ENCODE peak calls at places on chromosomes 13 and 19, in eight cellular contexts. P is effector memory CD4-positive, alpha-beta T cell; N is stimulated activated CD8-positive, alpha-beta memory T cell treated with anti-CD3 and anti-CD28 coated beads, Interleukin-7, amount 100 ng/mL, for 48 hours; A is SW480; V is activated CD4-positive, alpha-beta T cell treated with anti-CD3 and anti-CD28 coated beads, Interleukin-2, amount 50 U/mL, for 24 hours; B is stimulated activated CD4-positive, alpha-beta T cell treated with anti-CD3 and anti-CD28 coated beads, TNF-alpha, amount 100 ng/mL, for 48 hours; S is activated CD4-positive, CD25-positive, alpha-beta regulatory T cell treated with anti-CD3 and anti-CD28 coated beads, Interleukin-2, amount 50 U/mL, for 16 hours; K is activated CD8-positive, alpha-beta memory T cell treated with anti-CD3 and anti-CD28 coated beads for 1 hour. G is an unnamed sample.

GRCh38 chr13:33494596-33495214 is 209.2 kb upstream of the STARD13 start:
- DNase-seq in S (no peak), A (peak), K (no peak), N (no peak), P (no peak), V (no peak), B (no peak), G (no peak)

GRCh38 chr19:46674416-46675178 is 13.6 kb upstream of the DACT3 start:
- DNase-seq in N (no peak), S (no peak), P (no peak), K (no peak), A (peak), B (no peak), V (no peak), G (peak)

GRCh38 chr13:114235697-114236096 is 1.0 kb downstream of the CDC16 start:
- DNase-seq in A (no peak), V (no peak), S (no peak), B (no peak), N (no peak), K (no peak), P (no peak), G (peak)

GRCh38 chr19:48506138-48506733 is 5.4 kb downstream of the LMTK3 start:
- DNase-seq in P (no peak), B (no peak), A (peak), N (no peak), S (no peak), K (no peak), V (no peak), G (peak)

GRCh38 chr19:31263317-31263716 is 85.9 kb downstream of the TSHZ3 start:
- DNase-seq in A (no peak), S (no peak), N (no peak), K (no peak), P (no peak), V (no peak), B (no peak), G (no peak)

GRCh38 chr19:16420781-16421386 is 50.9 kb downstream of the EPS15L1 start:
- DNase-seq in V (no peak), N (no peak), P (no peak), S (no peak), K (no peak), B (no peak), A (no peak), G (no peak)

GRCh38 chr13:84961023-84961422 is 838.2 kb downstream of the SLITRK6 start:
- DNase-seq in P (no peak), V (no peak), B (no peak), A (no peak), K (no peak), N (no peak), S (no peak), G (no peak)

GRCh38 chr13:74825949-74826246 is 656.1 kb downstream of the TBC1D4 start:
- DNase-seq in K (no peak), B (no peak), V (no peak), N (no peak), S (no peak), A (no peak), P (no peak), G (no peak)

GRCh38 chr13:22757530-22758120 is 423.2 kb upstream of the SGCG start:
- DNase-seq in V (no peak), N (no peak), B (no peak), S (no peak), P (no peak), K (no peak), A (peak), G (peak)

GRCh38 chr19:23884363-23884762 is 30.3 kb upstream of the ZNF726 start:
- DNase-seq in N (no peak), K (no peak), P (no peak), S (no peak), A (no peak), B (no peak), V (no peak), G (no peak)

GRCh38 chr19:8185343-8186068 is 23.7 kb upstream of the CERS4 start:
- DNase-seq in V (no peak), N (no peak), K (no peak), P (no peak), A (no peak), B (no peak), S (no peak), G (no peak)

GRCh38 chr19:40143612-40144011 is 47.6 kb upstream of the MAP3K10 start:
- DNase-seq in K (no peak), P (no peak), B (no peak), A (no peak), S (no peak), V (no peak), N (peak), G (no peak)

GRCh38 chr13:111114362-111115050 is 604 bp upstream of the ARHGEF7 start:
- DNase-seq in A (peak), S (no peak), P (no peak), V (no peak), K (no peak), B (no peak), N (no peak), G (no peak)

GRCh38 chr19:39021063-39021462 is 11.3 kb downstream of the FBXO27 start:
- DNase-seq in N (no peak), K (no peak), P (no peak), B (no peak), V (no peak), A (no peak), S (no peak), G (no peak)

GRCh38 chr19:11013771-11014170 is 52.9 kb downstream of the SMARCA4 start:
- DNase-seq in N (no peak), K (no peak), V (no peak), P (no peak), A (no peak), S (no peak), B (no peak), G (no peak)

GRCh38 chr13:90154311-90154960 is 1193.1 kb upstream of the MIR17HG start:
- DNase-seq in P (no peak), S (no peak), K (no peak), V (no peak), N (no peak), A (no peak), B (no peak), G (no peak)

GRCh38 chr13:59691501-59692066 is 472.1 kb downstream of the DIAPH3 start:
- DNase-seq in P (no peak), V (no peak), B (no peak), N (no peak), A (no peak), S (no peak), K (no peak), G (no peak)

GRCh38 chr13:95185851-95186250 is 115.4 kb downstream of the ABCC4 start:
- DNase-seq in K (no peak), A (no peak), P (peak), S (peak), N (no peak), V (peak), B (no peak), G (no peak)

GRCh38 chr19:3979674-3980352 is 5.5 kb downstream of the EEF2 start:
- DNase-seq in B (no peak), A (no peak), V (no peak), N (no peak), S (no peak), K (no peak), P (no peak), G (no peak)

GRCh38 chr13:75178436-75178835 is 303.5 kb downstream of the TBC1D4 start:
- DNase-seq in K (no peak), S (no peak), A (no peak), B (no peak), V (no peak), P (no peak), N (no peak), G (no peak)

GRCh38 chr19:36417752-36418286 is 625 bp downstream of the ZFP82 start:
- DNase-seq in K (no peak), A (no peak), B (no peak), S (no peak), V (no peak), N (no peak), P (no peak), G (no peak)

GRCh38 chr13:47085346-47085745 is 188.5 kb upstream of the HTR2A start:
- DNase-seq in N (no peak), S (no peak), A (no peak), V (no peak), K (no peak), B (no peak), P (no peak), G (no peak)

GRCh38 chr13:98267080-98267912 is 90.2 kb upstream of the RNF113B start:
- DNase-seq in K (no peak), N (no peak), P (no peak), A (no peak), B (no peak), S (no peak), V (no peak), G (peak)

GRCh38 chr19:18202759-18203407 is 959 bp downstream of the RAB3A start:
- DNase-seq in S (no peak), A (no peak), N (no peak), K (no peak), V (no peak), P (no peak), B (no peak), G (peak)

GRCh38 chr19:4414144-4414799 is 11.8 kb downstream of the CHAF1A start:
- DNase-seq in A (no peak), P (no peak), S (no peak), V (no peak), K (no peak), N (no peak), B (no peak), G (no peak)

GRCh38 chr13:100734194-100734720 is 59.7 kb upstream of the TMTC4 start:
- DNase-seq in B (no peak), V (no peak), A (no peak), P (no peak), K (no peak), N (no peak), S (no peak), G (no peak)

GRCh38 chr13:94009696-94010095 is 469.8 kb downstream of the DCT start:
- DNase-seq in K (no peak), S (no peak), V (no peak), B (no peak), A (no peak), P (no peak), N (no peak), G (no peak)

GRCh38 chr19:55241143-55241934 is 12.8 kb upstream of the TMEM86B start:
- DNase-seq in S (no peak), N (no peak), P (no peak), K (no peak), B (no peak), A (no peak), V (no peak), G (peak)

GRCh38 chr19:5805465-5806132 is 732 bp downstream of the NRTN start:
- DNase-seq in K (no peak), P (peak), V (peak), N (peak), A (peak), S (peak), B (peak), G (peak)

GRCh38 chr19:13060233-13060963 is 42.3 kb downstream of the LYL1 start:
- DNase-seq in P (no peak), A (peak), S (no peak), N (no peak), B (no peak), K (no peak), V (no peak), G (peak)

GRCh38 chr13:94160875-94161274 is 318.6 kb downstream of the DCT start:
- DNase-seq in B (no peak), A (no peak), K (no peak), N (no peak), P (no peak), V (no peak), S (no peak), G (no peak)

GRCh38 chr19:31676271-31677004 is 327.2 kb upstream of the TSHZ3 start:
- DNase-seq in S (no peak), B (no peak), P (no peak), V (no peak), K (no peak), N (no peak), A (peak), G (peak)

GRCh38 chr19:5714819-5715218 is 5.1 kb downstream of the LONP1 start:
- DNase-seq in V (no peak), B (no peak), K (no peak), S (no peak), P (no peak), N (no peak), A (no peak), G (no peak)

GRCh38 chr13:74751739-74752138 is 617.5 kb upstream of the KLF12 start:
- DNase-seq in B (no peak), N (no peak), A (no peak), K (no peak), P (no peak), S (no peak), V (no peak), G (no peak)

G was measured in SK-MEL-5.